ENCODE peak calls at places on chromosomes 12 and 14, in six cellular contexts. T is T-helper 1 cell; H is activated CD4-positive, alpha-beta T cell treated with anti-CD3 and anti-CD28 coated beads for 24 hours; Q is GM18507; J is B cell; S is NCI-H1092. P is an unnamed sample.
A peak's percentile ranks its signal among the peaks of the same experiment; 100 is the strongest.

GRCh38 chr12:54222609-54223008 is 33.8 kb upstream of the SMUG1 start:
- DNase-seq in T (no peak), H (no peak), Q (no peak), J (no peak), S (no peak), P (no peak)

GRCh38 chr12:71945883-71946282 is 7.2 kb downstream of the TPH2 start:
- DNase-seq in T (no peak), H (no peak), Q (no peak), J (no peak), S (no peak), P (no peak)

GRCh38 chr14:36373982-36374673 is 53.7 kb upstream of the MBIP start:
- DNase-seq in T (peak; percentile 61), H (peak; percentile 70), Q (peak; percentile 35), J (peak; percentile 62), S (peak; percentile 90), P (peak; percentile 71)

GRCh38 chr14:81656811-81657210 is 123.2 kb upstream of the SEL1L start:
- DNase-seq in T (no peak), H (no peak), Q (no peak), J (no peak), S (no peak), P (no peak)

GRCh38 chr14:22974530-22975313 is 7.6 kb downstream of the AJUBA start:
- DNase-seq in T (no peak), H (no peak), Q (no peak), J (no peak), S (no peak), P (no peak)

GRCh38 chr12:22271036-22271435 is 63.5 kb downstream of the ST8SIA1 start:
- DNase-seq in T (no peak), H (no peak), Q (no peak), J (no peak), S (no peak), P (no peak)

GRCh38 chr12:123384994-123385376 is 1.1 kb downstream of the KMT5A start:
- DNase-seq in T (no peak), H (no peak), Q (no peak), J (no peak), S (no peak), P (no peak)

GRCh38 chr12:49187184-49187583 is 1.7 kb downstream of the TUBA1A start:
- DNase-seq in T (peak; percentile 13), H (no peak), Q (no peak), J (no peak), S (no peak), P (peak; percentile 98)

GRCh38 chr12:111427417-111428074 is 21.8 kb downstream of the SH2B3 start:
- DNase-seq in T (no peak), H (no peak), Q (no peak), J (no peak), S (no peak), P (no peak)

GRCh38 chr12:112126916-112127315 is 1.6 kb downstream of the TRAFD1 start:
- DNase-seq in T (no peak), H (no peak), Q (no peak), J (no peak), S (no peak), P (no peak)

P was measured in putamen.